ENCODE peak calls at places on chromosomes 11 and 22, in seven cellular contexts. E is stimulated activated CD4-positive, alpha-beta T cell treated with anti-CD3 and anti-CD28 coated beads, TNF-alpha, amount 100 ng/mL, for 1 hour; H is CD8-positive, alpha-beta memory T cell; C is activated T-helper 9 cell treated with anti-CD3 and anti-CD28 coated beads, Interleukin-2, amount 50 U/mL, for 16 hours; N is stimulated activated CD8-positive, alpha-beta memory T cell treated with anti-CD3 and anti-CD28 coated beads, Interleukin-15, amount 100 ng/mL, for 4 hours; D is left ventricle myocardium inferior; K is NAMALWA. R is an unnamed sample.

GRCh38 chr11:69940246-69940610 is 121.0 kb upstream of the FGF3 start:
- DNase-seq in H (no peak), E (no peak), K (no peak), N (no peak), C (no peak), D (peak), R (no peak)

GRCh38 chr22:42301072-42301741 is 30.8 kb upstream of the TCF20 start:
- DNase-seq in C (no peak), E (no peak), N (no peak), H (no peak), K (no peak), D (no peak), R (no peak)

GRCh38 chr22:36252754-36253522 is at the start of gene APOL1:
- DNase-seq in C (peak), N (peak), D (peak), E (no peak), K (peak), H (peak), R (peak)

GRCh38 chr11:83159901-83160865 is 3.3 kb downstream of the PCF11 start:
- DNase-seq in D (no peak), H (no peak), N (no peak), C (no peak), E (no peak), K (peak), R (no peak)

GRCh38 chr11:79762271-79762935 is 321.6 kb upstream of the TENM4 start:
- DNase-seq in K (no peak), E (no peak), H (no peak), D (no peak), N (no peak), C (no peak), R (no peak)

GRCh38 chr22:42396621-42397331 is 35.4 kb downstream of the NFAM1 start:
- DNase-seq in C (no peak), H (no peak), N (no peak), D (no peak), E (no peak), K (peak), R (no peak)

GRCh38 chr22:42654696-42655095 is 5.5 kb upstream of the CYB5R3 start:
- DNase-seq in D (no peak), K (no peak), N (no peak), H (no peak), E (no peak), C (no peak), R (no peak)

GRCh38 chr11:34792814-34793241 is 123.4 kb downstream of the APIP start:
- DNase-seq in C (no peak), N (no peak), H (no peak), D (no peak), E (no peak), K (no peak), R (peak)

GRCh38 chr22:28917747-28918543 is 34.6 kb downstream of the ZNRF3 start:
- DNase-seq in N (no peak), H (no peak), E (no peak), D (peak), C (no peak), K (peak), R (peak)

GRCh38 chr11:2197771-2198520 is 26.3 kb upstream of the TH start:
- DNase-seq in E (no peak), C (no peak), N (no peak), K (no peak), D (no peak), H (no peak), R (no peak)

GRCh38 chr22:35940166-35940565 is 88.5 kb downstream of the RBFOX2 start:
- DNase-seq in D (no peak), E (no peak), K (no peak), H (no peak), C (no peak), N (no peak), R (no peak)

GRCh38 chr11:8368772-8369171 is 105.1 kb upstream of the LMO1 start:
- DNase-seq in K (no peak), E (no peak), D (no peak), H (no peak), C (no peak), N (no peak), R (no peak)

GRCh38 chr11:47010192-47010591 is 73.6 kb downstream of the CSTPP1 start:
- DNase-seq in H (no peak), N (no peak), D (no peak), C (no peak), E (no peak), K (no peak), R (no peak)

GRCh38 chr11:31102875-31103274 is 266.7 kb downstream of the DCDC1 start:
- DNase-seq in N (no peak), E (no peak), C (no peak), D (no peak), H (no peak), K (no peak), R (no peak)

GRCh38 chr11:101817536-101817935 is 97.3 kb upstream of the CEP126 start:
- DNase-seq in E (no peak), D (no peak), C (no peak), K (no peak), N (no peak), H (no peak), R (no peak)

GRCh38 chr11:123063396-123064267 is 1.7 kb upstream of the HSPA8 start:
- DNase-seq in N (no peak), E (no peak), H (no peak), C (no peak), D (no peak), K (peak), R (peak)

GRCh38 chr11:29320196-29320595 is 696.6 kb downstream of the KCNA4 start:
- DNase-seq in D (no peak), H (no peak), N (no peak), C (no peak), K (no peak), E (no peak), R (no peak)

GRCh38 chr22:38238519-38239051 is 34.2 kb downstream of the TMEM184B start:
- DNase-seq in D (no peak), H (no peak), N (no peak), E (no peak), C (no peak), K (no peak), R (no peak)

GRCh38 chr22:30368420-30368819 is 11.6 kb downstream of the CCDC157 start:
- DNase-seq in K (no peak), E (no peak), D (no peak), N (no peak), C (no peak), H (no peak), R (no peak)

GRCh38 chr11:64843971-64844329 is 503 bp downstream of the CDC42BPG start:
- DNase-seq in C (no peak), E (no peak), N (no peak), D (no peak), H (no peak), K (no peak), R (no peak)

GRCh38 chr11:12846766-12847615 is 162.1 kb upstream of the RASSF10 start:
- DNase-seq in C (no peak), K (no peak), D (no peak), N (no peak), H (no peak), E (no peak), R (no peak)

GRCh38 chr11:32113637-32114203 is 22.8 kb downstream of the RCN1 start:
- DNase-seq in K (no peak), E (no peak), C (no peak), N (no peak), D (no peak), H (no peak), R (no peak)

GRCh38 chr11:8717876-8718753 is 35.5 kb downstream of the RPL27A start:
- DNase-seq in D (peak), H (no peak), K (no peak), C (no peak), N (no peak), E (no peak), R (peak)

GRCh38 chr22:23063539-23064380 is 6.6 kb upstream of the GNAZ start:
- DNase-seq in N (no peak), K (no peak), E (no peak), H (no peak), C (no peak), D (no peak), R (no peak)

GRCh38 chr22:36341640-36342041 is 46.1 kb downstream of the MYH9 start:
- DNase-seq in C (no peak), D (no peak), E (no peak), N (no peak), K (no peak), H (no peak), R (no peak)

GRCh38 chr22:48503876-48504275 is 1323.8 kb downstream of the BRD1 start:
- DNase-seq in N (no peak), K (no peak), E (no peak), H (no peak), D (no peak), C (no peak), R (peak)

GRCh38 chr22:41979423-41980250 is 10.4 kb downstream of the SEPTIN3 start:
- DNase-seq in E (no peak), K (no peak), C (no peak), H (no peak), N (no peak), D (no peak), R (no peak)

R was measured in left ventricle myocardium superior.